ENCODE peak calls at places on chromosomes 3 and 15, in ten cellular contexts. One of them, this sample, is unnamed.

GRCh38 chr3:12440927-12441326 is 43.4 kb upstream of the TSEN2 start:
- DNase-seq in transverse colon: no peak
- DNase-seq in A549: no peak
- DNase-seq in GM23338: no peak
- DNase-seq in mesendoderm: no peak
- DNase-seq in non-pigmented ciliary epithelial cell: no peak
- DNase-seq in activated CD8-positive, alpha-beta memory T cell treated with anti-CD3 and anti-CD28 coated beads for 24 hours: no peak
- DNase-seq in Right ventricle myocardium superior: peak; percentile 90
- DNase-seq in hepatic stellate cell: no peak
- DNase-seq in cardiac fibroblast: peak; percentile 98
- DNase-seq in this sample: peak; percentile 80

GRCh38 chr15:40872791-40873526 is 1.1 kb downstream of the RHOV start:
- DNase-seq in hepatic stellate cell: no peak
- DNase-seq in transverse colon: no peak
- DNase-seq in non-pigmented ciliary epithelial cell: no peak
- DNase-seq in A549: no peak
- DNase-seq in cardiac fibroblast: no peak
- DNase-seq in mesendoderm: no peak
- DNase-seq in Right ventricle myocardium superior: no peak
- DNase-seq in GM23338: no peak
- DNase-seq in activated CD8-positive, alpha-beta memory T cell treated with anti-CD3 and anti-CD28 coated beads for 24 hours: no peak
- DNase-seq in this sample: peak; percentile 10

GRCh38 chr15:99749386-99749785 is 16.1 kb upstream of the LYSMD4 start:
- DNase-seq in Right ventricle myocardium superior: no peak
- DNase-seq in cardiac fibroblast: no peak
- DNase-seq in mesendoderm: no peak
- DNase-seq in non-pigmented ciliary epithelial cell: no peak
- DNase-seq in GM23338: no peak
- DNase-seq in activated CD8-positive, alpha-beta memory T cell treated with anti-CD3 and anti-CD28 coated beads for 24 hours: no peak
- DNase-seq in hepatic stellate cell: no peak
- DNase-seq in A549: no peak
- DNase-seq in transverse colon: peak; percentile 33
- DNase-seq in this sample: no peak

GRCh38 chr3:9906480-9906879 is 3.8 kb downstream of the IL17RE start:
- DNase-seq in cardiac fibroblast: no peak
- DNase-seq in non-pigmented ciliary epithelial cell: no peak
- DNase-seq in hepatic stellate cell: no peak
- DNase-seq in mesendoderm: no peak
- DNase-seq in activated CD8-positive, alpha-beta memory T cell treated with anti-CD3 and anti-CD28 coated beads for 24 hours: no peak
- DNase-seq in GM23338: no peak
- DNase-seq in Right ventricle myocardium superior: no peak
- DNase-seq in A549: no peak
- DNase-seq in transverse colon: no peak
- DNase-seq in this sample: no peak

GRCh38 chr3:63932509-63933212 is 20.5 kb upstream of the SCAANT1 start:
- DNase-seq in A549: no peak
- DNase-seq in activated CD8-positive, alpha-beta memory T cell treated with anti-CD3 and anti-CD28 coated beads for 24 hours: no peak
- DNase-seq in non-pigmented ciliary epithelial cell: no peak
- DNase-seq in cardiac fibroblast: no peak
- DNase-seq in transverse colon: no peak
- DNase-seq in mesendoderm: no peak
- DNase-seq in hepatic stellate cell: no peak
- DNase-seq in Right ventricle myocardium superior: no peak
- DNase-seq in GM23338: no peak
- DNase-seq in this sample: no peak

GRCh38 chr3:13221491-13221890 is 148.3 kb upstream of the IQSEC1 start:
- DNase-seq in mesendoderm: no peak
- DNase-seq in hepatic stellate cell: no peak
- DNase-seq in A549: no peak
- DNase-seq in cardiac fibroblast: no peak
- DNase-seq in GM23338: no peak
- DNase-seq in transverse colon: no peak
- DNase-seq in non-pigmented ciliary epithelial cell: no peak
- DNase-seq in Right ventricle myocardium superior: peak; percentile 21
- DNase-seq in activated CD8-positive, alpha-beta memory T cell treated with anti-CD3 and anti-CD28 coated beads for 24 hours: no peak
- DNase-seq in this sample: peak; percentile 70

GRCh38 chr3:32285910-32286309 is 47.4 kb downstream of the CMTM8 start:
- DNase-seq in cardiac fibroblast: peak; percentile 15
- DNase-seq in activated CD8-positive, alpha-beta memory T cell treated with anti-CD3 and anti-CD28 coated beads for 24 hours: no peak
- DNase-seq in non-pigmented ciliary epithelial cell: no peak
- DNase-seq in hepatic stellate cell: no peak
- DNase-seq in transverse colon: no peak
- DNase-seq in GM23338: no peak
- DNase-seq in Right ventricle myocardium superior: no peak
- DNase-seq in mesendoderm: no peak
- DNase-seq in A549: no peak
- DNase-seq in this sample: no peak

GRCh38 chr15:34359416-34359815 is 7.6 kb downstream of the LPCAT4 start:
- DNase-seq in hepatic stellate cell: no peak
- DNase-seq in GM23338: no peak
- DNase-seq in activated CD8-positive, alpha-beta memory T cell treated with anti-CD3 and anti-CD28 coated beads for 24 hours: no peak
- DNase-seq in non-pigmented ciliary epithelial cell: no peak
- DNase-seq in cardiac fibroblast: no peak
- DNase-seq in Right ventricle myocardium superior: no peak
- DNase-seq in A549: no peak
- DNase-seq in mesendoderm: no peak
- DNase-seq in transverse colon: peak; percentile 58
- DNase-seq in this sample: peak; percentile 86

GRCh38 chr3:71753716-71754609 is at the start of gene GPR27:
- DNase-seq in A549: peak; percentile 59
- DNase-seq in Right ventricle myocardium superior: peak; percentile 49
- DNase-seq in GM23338: peak; percentile 57
- DNase-seq in mesendoderm: peak; percentile 54
- DNase-seq in cardiac fibroblast: peak; percentile 38
- DNase-seq in non-pigmented ciliary epithelial cell: no peak
- DNase-seq in transverse colon: no peak
- DNase-seq in hepatic stellate cell: no peak
- DNase-seq in activated CD8-positive, alpha-beta memory T cell treated with anti-CD3 and anti-CD28 coated beads for 24 hours: peak; percentile 69
- DNase-seq in this sample: peak; percentile 88

GRCh38 chr3:30786360-30786759 is 108.1 kb downstream of the GADL1 start:
- DNase-seq in non-pigmented ciliary epithelial cell: no peak
- DNase-seq in mesendoderm: peak; percentile 70
- DNase-seq in GM23338: no peak
- DNase-seq in activated CD8-positive, alpha-beta memory T cell treated with anti-CD3 and anti-CD28 coated beads for 24 hours: no peak
- DNase-seq in cardiac fibroblast: no peak
- DNase-seq in hepatic stellate cell: no peak
- DNase-seq in transverse colon: no peak
- DNase-seq in A549: no peak
- DNase-seq in Right ventricle myocardium superior: no peak
- DNase-seq in this sample: no peak

GRCh38 chr15:37133619-37134018 is 33.3 kb upstream of the MEIS2 start:
- DNase-seq in GM23338: no peak
- DNase-seq in transverse colon: no peak
- DNase-seq in activated CD8-positive, alpha-beta memory T cell treated with anti-CD3 and anti-CD28 coated beads for 24 hours: no peak
- DNase-seq in hepatic stellate cell: no peak
- DNase-seq in A549: peak; percentile 21
- DNase-seq in cardiac fibroblast: peak; percentile 68
- DNase-seq in non-pigmented ciliary epithelial cell: no peak
- DNase-seq in Right ventricle myocardium superior: no peak
- DNase-seq in mesendoderm: no peak
- DNase-seq in this sample: no peak

GRCh38 chr15:80591471-80591870 is 103.6 kb upstream of the ABHD17C start:
- DNase-seq in A549: no peak
- DNase-seq in hepatic stellate cell: no peak
- DNase-seq in transverse colon: no peak
- DNase-seq in activated CD8-positive, alpha-beta memory T cell treated with anti-CD3 and anti-CD28 coated beads for 24 hours: no peak
- DNase-seq in mesendoderm: no peak
- DNase-seq in non-pigmented ciliary epithelial cell: no peak
- DNase-seq in Right ventricle myocardium superior: no peak
- DNase-seq in GM23338: no peak
- DNase-seq in cardiac fibroblast: no peak
- DNase-seq in this sample: peak; percentile 45

GRCh38 chr3:113791381-113791780 is 44.5 kb downstream of the ATP6V1A start:
- DNase-seq in hepatic stellate cell: peak; percentile 15
- DNase-seq in activated CD8-positive, alpha-beta memory T cell treated with anti-CD3 and anti-CD28 coated beads for 24 hours: no peak
- DNase-seq in non-pigmented ciliary epithelial cell: no peak
- DNase-seq in GM23338: no peak
- DNase-seq in cardiac fibroblast: no peak
- DNase-seq in A549: no peak
- DNase-seq in mesendoderm: no peak
- DNase-seq in transverse colon: no peak
- DNase-seq in Right ventricle myocardium superior: no peak
- DNase-seq in this sample: no peak

GRCh38 chr15:63947228-63947627 is 99.1 kb downstream of the DAPK2 start:
- DNase-seq in hepatic stellate cell: no peak
- DNase-seq in Right ventricle myocardium superior: no peak
- DNase-seq in activated CD8-positive, alpha-beta memory T cell treated with anti-CD3 and anti-CD28 coated beads for 24 hours: peak; percentile 43
- DNase-seq in non-pigmented ciliary epithelial cell: no peak
- DNase-seq in transverse colon: no peak
- DNase-seq in mesendoderm: no peak
- DNase-seq in GM23338: no peak
- DNase-seq in A549: no peak
- DNase-seq in cardiac fibroblast: no peak
- DNase-seq in this sample: no peak

GRCh38 chr3:82581350-82581749 is 819.9 kb upstream of the GBE1 start:
- DNase-seq in Right ventricle myocardium superior: no peak
- DNase-seq in mesendoderm: peak; percentile 13
- DNase-seq in transverse colon: no peak
- DNase-seq in hepatic stellate cell: no peak
- DNase-seq in GM23338: peak; percentile 6
- DNase-seq in A549: no peak
- DNase-seq in activated CD8-positive, alpha-beta memory T cell treated with anti-CD3 and anti-CD28 coated beads for 24 hours: no peak
- DNase-seq in cardiac fibroblast: no peak
- DNase-seq in non-pigmented ciliary epithelial cell: no peak
- DNase-seq in this sample: no peak

GRCh38 chr3:168457973-168458539 is 362.3 kb upstream of the GOLIM4 start:
- DNase-seq in non-pigmented ciliary epithelial cell: no peak
- DNase-seq in activated CD8-positive, alpha-beta memory T cell treated with anti-CD3 and anti-CD28 coated beads for 24 hours: no peak
- DNase-seq in hepatic stellate cell: no peak
- DNase-seq in transverse colon: no peak
- DNase-seq in A549: no peak
- DNase-seq in mesendoderm: no peak
- DNase-seq in Right ventricle myocardium superior: no peak
- DNase-seq in GM23338: no peak
- DNase-seq in cardiac fibroblast: no peak
- DNase-seq in this sample: no peak

GRCh38 chr15:75198560-75199346 is 2.9 kb upstream of the C15orf39 start:
- DNase-seq in GM23338: peak; percentile 61
- DNase-seq in Right ventricle myocardium superior: no peak
- DNase-seq in non-pigmented ciliary epithelial cell: no peak
- DNase-seq in hepatic stellate cell: no peak
- DNase-seq in cardiac fibroblast: peak; percentile 54
- DNase-seq in A549: peak; percentile 76
- DNase-seq in mesendoderm: peak; percentile 61
- DNase-seq in transverse colon: peak; percentile 52
- DNase-seq in activated CD8-positive, alpha-beta memory T cell treated with anti-CD3 and anti-CD28 coated beads for 24 hours: no peak
- DNase-seq in this sample: peak; percentile 90

GRCh38 chr3:151537751-151538150 is 76.9 kb upstream of the IGSF10 start:
- DNase-seq in activated CD8-positive, alpha-beta memory T cell treated with anti-CD3 and anti-CD28 coated beads for 24 hours: no peak
- DNase-seq in transverse colon: no peak
- DNase-seq in A549: no peak
- DNase-seq in Right ventricle myocardium superior: no peak
- DNase-seq in hepatic stellate cell: peak; percentile 5
- DNase-seq in non-pigmented ciliary epithelial cell: peak; percentile 15
- DNase-seq in mesendoderm: no peak
- DNase-seq in cardiac fibroblast: peak; percentile 58
- DNase-seq in GM23338: no peak
- DNase-seq in this sample: no peak

GRCh38 chr15:65867244-65867643 is 2.0 kb upstream of the RAB11A start:
- DNase-seq in hepatic stellate cell: no peak
- DNase-seq in Right ventricle myocardium superior: no peak
- DNase-seq in non-pigmented ciliary epithelial cell: no peak
- DNase-seq in mesendoderm: no peak
- DNase-seq in GM23338: no peak
- DNase-seq in activated CD8-positive, alpha-beta memory T cell treated with anti-CD3 and anti-CD28 coated beads for 24 hours: no peak
- DNase-seq in transverse colon: no peak
- DNase-seq in A549: no peak
- DNase-seq in cardiac fibroblast: no peak
- DNase-seq in this sample: no peak

GRCh38 chr3:61802772-61803171 is 241.4 kb downstream of the PTPRG start:
- DNase-seq in cardiac fibroblast: no peak
- DNase-seq in GM23338: no peak
- DNase-seq in Right ventricle myocardium superior: no peak
- DNase-seq in non-pigmented ciliary epithelial cell: no peak
- DNase-seq in hepatic stellate cell: no peak
- DNase-seq in mesendoderm: no peak
- DNase-seq in activated CD8-positive, alpha-beta memory T cell treated with anti-CD3 and anti-CD28 coated beads for 24 hours: no peak
- DNase-seq in transverse colon: no peak
- DNase-seq in A549: no peak
- DNase-seq in this sample: no peak

GRCh38 chr3:59503441-59503840 is 453.6 kb upstream of the CFAP20DC start:
- DNase-seq in transverse colon: no peak
- DNase-seq in A549: no peak
- DNase-seq in Right ventricle myocardium superior: no peak
- DNase-seq in non-pigmented ciliary epithelial cell: no peak
- DNase-seq in cardiac fibroblast: no peak
- DNase-seq in mesendoderm: no peak
- DNase-seq in activated CD8-positive, alpha-beta memory T cell treated with anti-CD3 and anti-CD28 coated beads for 24 hours: no peak
- DNase-seq in hepatic stellate cell: no peak
- DNase-seq in GM23338: no peak
- DNase-seq in this sample: no peak

GRCh38 chr3:127754411-127755304 is 67.7 kb downstream of the MGLL start:
- DNase-seq in non-pigmented ciliary epithelial cell: no peak
- DNase-seq in Right ventricle myocardium superior: no peak
- DNase-seq in GM23338: no peak
- DNase-seq in mesendoderm: no peak
- DNase-seq in cardiac fibroblast: no peak
- DNase-seq in A549: no peak
- DNase-seq in activated CD8-positive, alpha-beta memory T cell treated with anti-CD3 and anti-CD28 coated beads for 24 hours: peak; percentile 67
- DNase-seq in transverse colon: no peak
- DNase-seq in hepatic stellate cell: no peak
- DNase-seq in this sample: no peak

GRCh38 chr15:58562135-58562534 is 130.3 kb downstream of the LIPC start:
- DNase-seq in mesendoderm: no peak
- DNase-seq in non-pigmented ciliary epithelial cell: no peak
- DNase-seq in A549: no peak
- DNase-seq in transverse colon: no peak
- DNase-seq in Right ventricle myocardium superior: no peak
- DNase-seq in cardiac fibroblast: no peak
- DNase-seq in hepatic stellate cell: no peak
- DNase-seq in GM23338: no peak
- DNase-seq in activated CD8-positive, alpha-beta memory T cell treated with anti-CD3 and anti-CD28 coated beads for 24 hours: no peak
- DNase-seq in this sample: no peak

GRCh38 chr3:129182390-129183180 is 1.1 kb downstream of the CNBP start:
- DNase-seq in mesendoderm: peak; percentile 41
- DNase-seq in activated CD8-positive, alpha-beta memory T cell treated with anti-CD3 and anti-CD28 coated beads for 24 hours: peak; percentile 66
- DNase-seq in A549: no peak
- DNase-seq in transverse colon: peak; percentile 24
- DNase-seq in GM23338: peak; percentile 63
- DNase-seq in hepatic stellate cell: no peak
- DNase-seq in cardiac fibroblast: peak; percentile 26
- DNase-seq in non-pigmented ciliary epithelial cell: no peak
- DNase-seq in Right ventricle myocardium superior: no peak
- DNase-seq in this sample: peak; percentile 89

GRCh38 chr3:73255609-73256029 is 194.2 kb downstream of the EBLN2 start:
- DNase-seq in cardiac fibroblast: peak; percentile 75
- DNase-seq in activated CD8-positive, alpha-beta memory T cell treated with anti-CD3 and anti-CD28 coated beads for 24 hours: no peak
- DNase-seq in non-pigmented ciliary epithelial cell: peak; percentile 31
- DNase-seq in Right ventricle myocardium superior: no peak
- DNase-seq in GM23338: no peak
- DNase-seq in transverse colon: peak; percentile 60
- DNase-seq in mesendoderm: no peak
- DNase-seq in hepatic stellate cell: no peak
- DNase-seq in A549: peak; percentile 4
- DNase-seq in this sample: no peak

GRCh38 chr3:48418140-48418539 is 11.7 kb downstream of the PLXNB1 start:
- DNase-seq in A549: no peak
- DNase-seq in Right ventricle myocardium superior: no peak
- DNase-seq in activated CD8-positive, alpha-beta memory T cell treated with anti-CD3 and anti-CD28 coated beads for 24 hours: no peak
- DNase-seq in hepatic stellate cell: no peak
- DNase-seq in GM23338: no peak
- DNase-seq in cardiac fibroblast: no peak
- DNase-seq in transverse colon: no peak
- DNase-seq in non-pigmented ciliary epithelial cell: no peak
- DNase-seq in mesendoderm: no peak
- DNase-seq in this sample: peak; percentile 81

GRCh38 chr15:64856429-64857145 is 14.9 kb downstream of the PLEKHO2 start:
- DNase-seq in mesendoderm: peak; percentile 66
- DNase-seq in transverse colon: no peak
- DNase-seq in GM23338: no peak
- DNase-seq in Right ventricle myocardium superior: peak; percentile 78
- DNase-seq in non-pigmented ciliary epithelial cell: no peak
- DNase-seq in hepatic stellate cell: peak; percentile 72
- DNase-seq in activated CD8-positive, alpha-beta memory T cell treated with anti-CD3 and anti-CD28 coated beads for 24 hours: no peak
- DNase-seq in cardiac fibroblast: peak; percentile 80
- DNase-seq in A549: peak; percentile 38
- DNase-seq in this sample: peak; percentile 70

GRCh38 chr15:29942144-29942543 is 119.9 kb upstream of the TJP1 start:
- DNase-seq in GM23338: peak; percentile 61
- DNase-seq in transverse colon: no peak
- DNase-seq in hepatic stellate cell: peak; percentile 43
- DNase-seq in non-pigmented ciliary epithelial cell: no peak
- DNase-seq in cardiac fibroblast: peak; percentile 33
- DNase-seq in activated CD8-positive, alpha-beta memory T cell treated with anti-CD3 and anti-CD28 coated beads for 24 hours: no peak
- DNase-seq in A549: peak; percentile 39
- DNase-seq in Right ventricle myocardium superior: no peak
- DNase-seq in mesendoderm: peak; percentile 44
- DNase-seq in this sample: no peak

This sample was measured in osteoblast.